ENCODE peak calls at places on chromosomes 1 and 21, in seven cellular contexts. L is IMR-90, I is prostate gland, O is neuronal stem cell, J is heart left ventricle, Y is esophagus squamous epithelium, G is GM23248. U is an unnamed sample. For H3K4me1, the result is how much of the 10 kb centered on the place peaks cover.

GRCh38 chr1:110283677-110284076 is 55.5 kb upstream of the RBM15 start:
- DNase-seq in Y (no peak), J (no peak), G (peak), I (no peak), L (peak), O (no peak), U (no peak)

GRCh38 chr1:205518616-205519540 is 14.4 kb downstream of the CDK18 start:
- DNase-seq in O (no peak), G (no peak), Y (no peak), J (no peak), I (no peak), L (no peak), U (no peak)

GRCh38 chr1:59718989-59719360 is 95.8 kb upstream of the HOOK1 start:
- DNase-seq in O (no peak), Y (no peak), I (no peak), L (no peak), G (no peak), J (peak), U (no peak)

GRCh38 chr1:156797212-156797871 is 19.3 kb downstream of the SH2D2A start:
- DNase-seq in O (peak), L (peak), I (peak), Y (no peak), J (no peak), G (peak), U (peak)

GRCh38 chr1:18246543-18246942 is 138.9 kb downstream of the IGSF21 start:
- DNase-seq in Y (no peak), O (no peak), L (no peak), I (no peak), J (no peak), G (no peak), U (no peak)

GRCh38 chr1:9250586-9251381 is 16.2 kb downstream of the H6PD start:
- DNase-seq in I (no peak), O (no peak), J (no peak), G (no peak), L (peak), Y (no peak), U (no peak)

GRCh38 chr1:187685338-187685737 is 856.6 kb downstream of the PLA2G4A start:
- DNase-seq in L (peak), G (peak), J (no peak), Y (no peak), I (no peak), O (no peak), U (no peak)

GRCh38 chr1:37947364-37947763 is 511 bp upstream of the INPP5B start:
- DNase-seq in I (no peak), G (no peak), J (no peak), Y (no peak), L (no peak), O (no peak), U (no peak)

GRCh38 chr1:178189814-178190213 is 95.9 kb downstream of the RASAL2 start:
- DNase-seq in G (peak), Y (no peak), J (peak), L (peak), I (no peak), O (peak), U (peak)

GRCh38 chr1:6686294-6686693 is 15.3 kb downstream of the DNAJC11 start:
- DNase-seq in Y (no peak), J (no peak), L (peak), G (peak), O (no peak), I (no peak), U (no peak)

GRCh38 chr1:113166473-113166872 is 93.5 kb downstream of the LRIG2 start:
- DNase-seq in I (no peak), Y (no peak), G (no peak), O (no peak), L (no peak), J (no peak), U (no peak)

GRCh38 chr1:183590225-183591191 is at the start of gene NCF2:
- DNase-seq in O (no peak), G (peak), I (no peak), Y (no peak), J (peak), L (peak), U (no peak)

GRCh38 chr21:33360871-33361602 is 36.3 kb downstream of the IFNAR1 start:
- DNase-seq in Y (no peak), L (peak), G (peak), J (peak), I (peak), O (peak), U (peak)

DNA sequence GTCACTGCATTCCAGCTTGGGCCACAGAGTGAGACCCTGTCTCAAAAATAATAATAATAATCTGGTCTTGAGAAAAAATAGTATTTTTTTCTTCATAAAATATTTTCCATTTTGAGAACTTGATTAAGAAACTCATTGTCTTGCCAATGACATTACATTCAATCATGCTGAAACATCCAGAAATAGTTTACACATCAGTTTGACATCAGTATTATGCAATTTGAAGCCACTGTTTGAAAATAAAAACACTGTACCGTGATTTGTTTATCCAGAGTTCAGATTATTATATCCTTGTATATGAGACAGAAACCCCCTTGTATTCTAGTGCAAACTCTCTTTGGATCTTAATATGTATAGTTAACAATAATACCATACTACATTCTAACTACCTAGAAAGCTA is 6.9 kb downstream of the FMO2 start:
- DNase-seq in J (no peak), O (no peak), I (no peak), G (no peak), L (no peak), Y (no peak), U (no peak)
- H3K4me3 ChIP-seq in J (no peak), O (no peak), I (no peak), G (no peak), L (no peak), Y (no peak), U (no peak)

DNA sequence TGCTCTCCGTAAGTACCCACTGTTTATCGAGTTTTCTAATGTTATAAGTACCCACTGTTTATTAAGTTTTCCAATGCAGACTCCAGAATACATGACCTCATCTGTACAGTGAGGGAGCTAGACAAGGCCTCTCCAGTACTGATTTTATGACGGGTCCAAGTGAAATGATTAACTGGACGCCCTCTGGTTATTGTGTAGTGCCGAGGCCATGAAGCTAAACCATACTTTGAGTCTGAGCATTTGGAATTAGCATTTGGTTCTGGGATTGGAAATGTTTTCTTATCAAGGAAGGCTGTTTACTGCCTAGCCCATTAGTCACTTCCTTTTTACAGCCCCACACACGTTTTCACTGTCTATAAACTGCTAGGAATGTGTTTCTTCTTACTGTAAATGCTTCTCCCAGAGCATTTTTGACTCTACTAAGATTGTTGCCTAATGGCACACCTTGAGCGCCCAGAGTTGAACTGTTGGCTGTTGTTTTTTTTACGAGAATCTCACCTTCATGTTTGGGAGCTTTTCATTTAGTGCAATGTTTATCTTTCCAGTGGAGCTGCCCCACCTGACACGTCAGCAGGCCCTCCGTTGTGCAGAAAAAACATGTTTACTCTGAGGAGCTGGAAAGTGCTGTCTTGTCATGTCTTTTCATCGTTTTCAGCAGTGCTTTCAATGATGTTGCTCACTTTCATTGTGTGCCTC is 26.9 kb downstream of the SPATA46 start:
- DNase-seq in J (no peak), Y (no peak), G (peak), L (peak), I (no peak), O (no peak), U (peak)
- H3K4me1 ChIP-seq in J (under half), Y (under half), G (under half), L (under half), I (under half), O (under half), U (under half)

GRCh38 chr1:36350659-36351171 is 27.3 kb upstream of the EVA1B start:
- DNase-seq in J (no peak), L (peak), G (peak), I (no peak), Y (no peak), O (no peak), U (peak)

GRCh38 chr1:36352141-36352909 is 28.9 kb upstream of the EVA1B start:
- DNase-seq in O (no peak), I (no peak), G (peak), L (peak), Y (no peak), J (no peak), U (peak)

GRCh38 chr1:36351222-36351977 is 28.0 kb upstream of the EVA1B start:
- DNase-seq in I (no peak), G (peak), Y (no peak), L (peak), J (no peak), O (peak), U (peak)

GRCh38 chr1:36349241-36349671 is 25.8 kb upstream of the EVA1B start:
- DNase-seq in L (peak), I (no peak), G (peak), J (no peak), O (no peak), Y (no peak), U (peak)

DNA sequence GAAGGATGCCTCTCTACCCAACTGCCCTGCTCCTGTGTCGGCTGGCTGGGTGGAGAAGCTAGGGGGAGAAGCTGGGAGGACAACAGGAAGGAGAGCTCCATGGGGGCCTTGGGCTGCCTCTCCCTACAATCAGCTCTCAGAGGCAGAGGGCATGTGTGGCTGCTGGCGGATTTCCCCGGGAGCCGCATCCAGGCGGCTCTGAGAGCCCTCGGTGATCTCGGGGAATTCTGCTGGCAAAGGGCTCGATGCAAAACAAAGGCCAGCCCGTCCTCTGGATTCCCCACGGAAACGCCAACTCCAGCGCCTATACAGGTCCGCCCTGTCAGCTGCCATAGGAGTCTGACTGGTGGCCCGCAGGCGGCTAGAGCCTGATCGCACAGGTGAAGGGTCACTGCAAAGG is 26.4 kb upstream of the EVA1B start:
- DNase-seq in G (peak), J (no peak), Y (no peak), I (no peak), L (no peak), O (no peak), U (no peak)
- H3K27ac ChIP-seq in G (peak), J (peak), Y (peak), I (no peak), L (peak), O (no peak), U (peak)

DNA sequence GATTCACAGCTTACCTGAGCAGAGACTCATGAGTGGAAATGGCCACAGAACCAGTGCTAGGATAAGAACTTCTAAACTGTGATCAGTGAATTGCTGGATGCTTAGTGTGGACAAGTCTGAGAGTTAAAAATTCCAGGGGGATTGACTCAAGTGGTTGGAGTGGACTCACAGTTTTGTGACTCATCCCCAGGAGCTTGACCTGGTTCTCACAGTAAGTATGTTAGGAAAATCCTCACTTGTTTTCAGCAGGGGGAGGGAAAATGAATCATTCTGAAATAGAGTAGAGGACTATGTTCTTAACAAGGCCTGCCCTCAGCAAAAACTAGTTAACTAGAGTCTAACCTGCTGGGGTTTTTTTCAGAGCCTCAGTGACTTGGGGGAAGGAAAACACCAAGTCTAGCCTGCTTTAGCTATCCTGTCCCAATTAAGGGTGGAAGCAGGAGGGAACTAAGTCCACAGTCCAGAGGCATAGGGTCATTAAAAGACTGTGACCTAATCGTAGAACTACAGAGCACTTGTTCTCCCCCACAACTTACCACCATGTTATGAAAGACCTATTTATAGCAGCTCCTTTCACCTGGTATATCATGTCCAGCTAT is 6.1 kb upstream of the CDC73 start:
- DNase-seq in G (peak), J (no peak), O (no peak), I (no peak), Y (no peak), L (peak), U (peak)
- H3K4me3 ChIP-seq in G (peak), J (no peak), O (no peak), I (no peak), Y (no peak), L (no peak), U (no peak)

DNA sequence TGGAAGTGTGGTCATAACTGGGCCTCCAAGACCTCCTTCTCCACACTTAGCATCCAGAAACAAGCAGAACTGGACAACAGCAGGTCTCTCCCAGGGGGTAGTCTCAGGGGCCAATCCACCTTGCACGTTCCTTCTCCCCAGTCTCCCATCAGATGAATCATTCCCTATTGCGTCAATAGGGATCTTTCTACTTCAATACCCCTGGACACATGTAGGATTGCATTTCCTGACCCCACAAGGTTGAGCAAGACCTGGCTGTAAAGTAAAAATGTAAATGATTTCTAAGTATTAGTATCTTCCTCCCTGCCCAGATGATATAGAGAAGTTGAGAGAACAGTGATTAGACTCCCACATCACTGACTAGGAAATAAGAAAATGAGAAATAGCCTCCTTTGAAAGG is 224.5 kb upstream of the CSF3R start:
- DNase-seq in Y (no peak), G (no peak), O (no peak), L (no peak), J (no peak), I (no peak), U (no peak)
- H3K4me1 ChIP-seq in Y (under half), G (under half), O (under half), L (under half), J (under half), I (under half), U (under half)